ENCODE peak calls at places on chromosomes 6 and 20, in ten cellular contexts. One of them, this sample, is unnamed.

GRCh38 chr20:9117548-9117947 is 48.7 kb downstream of the PLCB4 start:
- DNase-seq in nephron progenitor cell: no peak
- DNase-seq in GM23338: no peak
- DNase-seq in right lobe of liver: no peak
- DNase-seq in HFF-Myc: no peak
- DNase-seq in CD4-positive, alpha-beta T cell: no peak
- DNase-seq in heart right ventricle: no peak
- DNase-seq in fibroblast of mammary gland: no peak
- DNase-seq in IMR-90: no peak
- DNase-seq in mucosa of descending colon: no peak
- DNase-seq in this sample: no peak

GRCh38 chr6:168999392-168999791 is 254.3 kb downstream of the THBS2 start:
- DNase-seq in GM23338: no peak
- DNase-seq in right lobe of liver: no peak
- DNase-seq in heart right ventricle: no peak
- DNase-seq in HFF-Myc: no peak
- DNase-seq in mucosa of descending colon: peak
- DNase-seq in fibroblast of mammary gland: no peak
- DNase-seq in IMR-90: no peak
- DNase-seq in CD4-positive, alpha-beta T cell: no peak
- DNase-seq in nephron progenitor cell: no peak
- DNase-seq in this sample: no peak

GRCh38 chr20:18094191-18094590 is 36.5 kb upstream of the OVOL2 start:
- DNase-seq in nephron progenitor cell: no peak
- DNase-seq in CD4-positive, alpha-beta T cell: no peak
- DNase-seq in IMR-90: no peak
- DNase-seq in GM23338: no peak
- DNase-seq in fibroblast of mammary gland: no peak
- DNase-seq in mucosa of descending colon: no peak
- DNase-seq in right lobe of liver: no peak
- DNase-seq in HFF-Myc: no peak
- DNase-seq in heart right ventricle: no peak
- DNase-seq in this sample: no peak

GRCh38 chr6:27161946-27162603 is 85.4 kb upstream of the PRSS16 start:
- DNase-seq in CD4-positive, alpha-beta T cell: no peak
- DNase-seq in heart right ventricle: no peak
- DNase-seq in GM23338: peak
- DNase-seq in mucosa of descending colon: peak
- DNase-seq in HFF-Myc: peak
- DNase-seq in fibroblast of mammary gland: peak
- DNase-seq in right lobe of liver: no peak
- DNase-seq in nephron progenitor cell: peak
- DNase-seq in IMR-90: peak
- DNase-seq in this sample: no peak

GRCh38 chr6:153231048-153231635 is 100.1 kb upstream of the RGS17 start:
- DNase-seq in CD4-positive, alpha-beta T cell: no peak
- DNase-seq in heart right ventricle: peak
- DNase-seq in right lobe of liver: peak
- DNase-seq in IMR-90: peak
- DNase-seq in HFF-Myc: no peak
- DNase-seq in GM23338: peak
- DNase-seq in mucosa of descending colon: peak
- DNase-seq in nephron progenitor cell: peak
- DNase-seq in fibroblast of mammary gland: peak
- DNase-seq in this sample: no peak

GRCh38 chr20:9756660-9757059 is 82.2 kb downstream of the PAK5 start:
- DNase-seq in mucosa of descending colon: no peak
- DNase-seq in fibroblast of mammary gland: no peak
- DNase-seq in IMR-90: no peak
- DNase-seq in CD4-positive, alpha-beta T cell: no peak
- DNase-seq in right lobe of liver: no peak
- DNase-seq in nephron progenitor cell: no peak
- DNase-seq in HFF-Myc: no peak
- DNase-seq in GM23338: no peak
- DNase-seq in heart right ventricle: no peak
- DNase-seq in this sample: no peak

GRCh38 chr6:129936329-129937165 is 75.4 kb upstream of the TMEM244 start:
- DNase-seq in fibroblast of mammary gland: peak
- DNase-seq in heart right ventricle: peak
- DNase-seq in nephron progenitor cell: peak
- DNase-seq in right lobe of liver: peak
- DNase-seq in CD4-positive, alpha-beta T cell: no peak
- DNase-seq in IMR-90: peak
- DNase-seq in mucosa of descending colon: peak
- DNase-seq in GM23338: peak
- DNase-seq in HFF-Myc: peak
- DNase-seq in this sample: peak

GRCh38 chr20:12289476-12289875 is 371.8 kb downstream of the BTBD3 start:
- DNase-seq in fibroblast of mammary gland: no peak
- DNase-seq in mucosa of descending colon: no peak
- DNase-seq in CD4-positive, alpha-beta T cell: no peak
- DNase-seq in heart right ventricle: no peak
- DNase-seq in nephron progenitor cell: no peak
- DNase-seq in HFF-Myc: no peak
- DNase-seq in GM23338: no peak
- DNase-seq in right lobe of liver: no peak
- DNase-seq in IMR-90: no peak
- DNase-seq in this sample: no peak

DNA sequence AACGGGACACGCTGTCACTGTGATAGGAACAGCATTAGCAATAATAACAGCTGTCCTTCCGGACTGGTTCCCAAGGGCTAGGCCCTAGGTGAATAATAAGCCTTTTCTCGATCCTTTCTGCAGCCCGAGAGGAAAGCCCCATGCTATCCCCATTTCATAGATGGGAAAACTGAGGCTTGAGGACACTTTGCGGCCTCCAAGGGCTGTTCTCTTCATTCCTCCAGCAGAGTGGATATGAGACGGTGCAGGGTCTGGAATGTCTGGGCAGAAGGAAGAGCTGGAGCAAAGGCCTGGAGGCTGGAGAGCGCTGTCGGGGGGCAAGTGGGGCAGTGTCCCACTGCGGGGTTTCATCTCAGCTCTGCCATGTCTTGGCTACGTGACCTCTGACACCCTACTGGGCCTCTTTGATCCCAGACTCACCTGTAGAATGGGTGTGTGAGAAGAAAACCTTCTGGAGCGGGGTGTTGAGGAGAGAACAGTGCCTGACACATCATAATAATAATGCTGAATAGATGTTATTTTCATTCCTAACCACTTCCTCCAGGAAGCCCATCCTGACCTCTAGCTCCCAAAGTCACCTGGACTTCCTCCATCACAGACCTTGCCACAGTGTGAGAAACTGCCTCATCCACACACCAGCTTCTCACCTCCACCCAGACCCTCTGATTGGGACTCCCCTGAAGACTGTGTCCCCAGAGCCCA is 74.8 kb downstream of the CEBPB start:
- DNase-seq in GM23338: no peak
- DNase-seq in CD4-positive, alpha-beta T cell: no peak
- DNase-seq in right lobe of liver: no peak
- DNase-seq in HFF-Myc: no peak
- DNase-seq in heart right ventricle: no peak
- DNase-seq in IMR-90: no peak
- DNase-seq in nephron progenitor cell: no peak
- DNase-seq in mucosa of descending colon: no peak
- DNase-seq in fibroblast of mammary gland: no peak
- DNase-seq in this sample: no peak
- TF ChIP-seq CTCF in GM23338: no peak
- TF ChIP-seq CTCF in CD4-positive, alpha-beta T cell: no peak
- TF ChIP-seq CTCF in right lobe of liver: no peak
- TF ChIP-seq CTCF in HFF-Myc: no peak
- TF ChIP-seq CTCF in heart right ventricle: no peak
- TF ChIP-seq CTCF in IMR-90: no peak
- TF ChIP-seq CTCF in nephron progenitor cell: no peak
- TF ChIP-seq CTCF in mucosa of descending colon: no peak
- TF ChIP-seq CTCF in fibroblast of mammary gland: no peak
- TF ChIP-seq CTCF in this sample: no peak

GRCh38 chr20:1034420-1034799 is 32.3 kb upstream of the RSPO4 start:
- DNase-seq in mucosa of descending colon: no peak
- DNase-seq in CD4-positive, alpha-beta T cell: no peak
- DNase-seq in HFF-Myc: no peak
- DNase-seq in GM23338: no peak
- DNase-seq in nephron progenitor cell: no peak
- DNase-seq in fibroblast of mammary gland: peak
- DNase-seq in heart right ventricle: no peak
- DNase-seq in IMR-90: no peak
- DNase-seq in right lobe of liver: no peak
- DNase-seq in this sample: no peak
- TF ChIP-seq CTCF in mucosa of descending colon: no peak
- TF ChIP-seq CTCF in CD4-positive, alpha-beta T cell: no peak
- TF ChIP-seq CTCF in HFF-Myc: no peak
- TF ChIP-seq CTCF in GM23338: no peak
- TF ChIP-seq CTCF in nephron progenitor cell: no peak
- TF ChIP-seq CTCF in fibroblast of mammary gland: no peak
- TF ChIP-seq CTCF in heart right ventricle: no peak
- TF ChIP-seq CTCF in IMR-90: no peak
- TF ChIP-seq CTCF in right lobe of liver: no peak
- TF ChIP-seq CTCF in this sample: no peak

GRCh38 chr6:2758980-2759379 is 6.2 kb upstream of the WRNIP1 start:
- DNase-seq in nephron progenitor cell: no peak
- DNase-seq in CD4-positive, alpha-beta T cell: no peak
- DNase-seq in fibroblast of mammary gland: no peak
- DNase-seq in right lobe of liver: no peak
- DNase-seq in HFF-Myc: no peak
- DNase-seq in heart right ventricle: no peak
- DNase-seq in IMR-90: no peak
- DNase-seq in GM23338: no peak
- DNase-seq in mucosa of descending colon: no peak
- DNase-seq in this sample: no peak

GRCh38 chr6:2764610-2765165 is 505 bp upstream of the WRNIP1 start:
- DNase-seq in heart right ventricle: no peak
- DNase-seq in CD4-positive, alpha-beta T cell: peak
- DNase-seq in right lobe of liver: peak
- DNase-seq in HFF-Myc: no peak
- DNase-seq in GM23338: peak
- DNase-seq in fibroblast of mammary gland: peak
- DNase-seq in IMR-90: peak
- DNase-seq in nephron progenitor cell: no peak
- DNase-seq in mucosa of descending colon: peak
- DNase-seq in this sample: no peak

GRCh38 chr6:2763876-2764540 is 1.2 kb upstream of the WRNIP1 start:
- DNase-seq in GM23338: peak
- DNase-seq in heart right ventricle: no peak
- DNase-seq in CD4-positive, alpha-beta T cell: no peak
- DNase-seq in HFF-Myc: no peak
- DNase-seq in mucosa of descending colon: peak
- DNase-seq in IMR-90: no peak
- DNase-seq in right lobe of liver: no peak
- DNase-seq in nephron progenitor cell: no peak
- DNase-seq in fibroblast of mammary gland: no peak
- DNase-seq in this sample: no peak

GRCh38 chr6:2763345-2763841 is 1.8 kb upstream of the WRNIP1 start:
- DNase-seq in fibroblast of mammary gland: no peak
- DNase-seq in HFF-Myc: no peak
- DNase-seq in IMR-90: no peak
- DNase-seq in heart right ventricle: no peak
- DNase-seq in right lobe of liver: peak
- DNase-seq in CD4-positive, alpha-beta T cell: no peak
- DNase-seq in GM23338: no peak
- DNase-seq in nephron progenitor cell: no peak
- DNase-seq in mucosa of descending colon: no peak
- DNase-seq in this sample: no peak

DNA sequence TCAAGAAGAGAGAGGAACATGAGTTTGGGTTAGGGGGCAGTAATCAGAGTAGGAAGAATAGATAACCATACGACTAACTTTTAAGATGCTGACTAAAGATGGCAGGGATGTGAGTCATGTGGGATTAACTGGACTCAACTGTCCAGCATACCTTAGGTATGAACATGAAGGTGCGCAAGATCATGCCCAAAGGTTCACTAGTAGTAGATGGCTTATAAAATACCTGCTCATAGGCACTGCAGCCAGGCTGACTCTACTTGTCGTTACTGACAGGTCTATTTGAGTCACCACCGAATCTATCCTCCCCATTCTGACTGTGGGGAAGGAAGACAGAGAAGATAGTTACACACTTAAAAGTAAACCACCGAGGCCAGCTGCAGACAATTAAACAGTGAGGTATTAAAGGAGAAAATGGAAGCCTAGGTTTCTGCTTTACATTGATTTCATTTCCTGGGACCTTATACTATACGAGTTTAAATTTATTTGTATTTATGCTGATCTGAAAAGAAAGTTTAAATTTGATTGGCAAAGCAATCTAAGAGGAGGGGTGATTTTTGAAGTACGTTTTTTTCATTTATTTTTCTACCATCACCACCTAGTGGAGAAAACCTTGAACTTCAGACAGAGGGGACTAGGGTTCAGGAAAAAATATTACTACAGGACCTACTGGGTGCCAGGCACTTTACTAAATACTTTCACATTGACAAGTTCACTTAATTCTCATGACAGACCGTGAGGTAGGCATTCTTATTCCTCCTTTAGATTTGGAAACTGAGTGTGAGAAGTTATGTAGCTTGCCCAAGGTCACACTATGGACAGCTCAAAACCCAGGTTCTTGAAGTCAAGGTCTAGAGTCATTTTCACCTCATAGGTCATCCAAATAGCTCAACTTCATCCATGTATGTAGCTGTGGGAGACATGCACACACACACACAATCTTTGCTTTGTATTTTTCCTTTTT is 4.0 kb upstream of the WRNIP1 start:
- DNase-seq in fibroblast of mammary gland: no peak
- DNase-seq in IMR-90: no peak
- DNase-seq in CD4-positive, alpha-beta T cell: no peak
- DNase-seq in heart right ventricle: no peak
- DNase-seq in mucosa of descending colon: no peak
- DNase-seq in nephron progenitor cell: no peak
- DNase-seq in HFF-Myc: no peak
- DNase-seq in GM23338: peak
- DNase-seq in right lobe of liver: no peak
- DNase-seq in this sample: no peak
- TF ChIP-seq CTCF in fibroblast of mammary gland: peak
- TF ChIP-seq CTCF in IMR-90: peak
- TF ChIP-seq CTCF in CD4-positive, alpha-beta T cell: peak
- TF ChIP-seq CTCF in heart right ventricle: no peak
- TF ChIP-seq CTCF in mucosa of descending colon: peak
- TF ChIP-seq CTCF in nephron progenitor cell: peak
- TF ChIP-seq CTCF in HFF-Myc: peak
- TF ChIP-seq CTCF in GM23338: peak
- TF ChIP-seq CTCF in right lobe of liver: peak
- TF ChIP-seq CTCF in this sample: no peak

DNA sequence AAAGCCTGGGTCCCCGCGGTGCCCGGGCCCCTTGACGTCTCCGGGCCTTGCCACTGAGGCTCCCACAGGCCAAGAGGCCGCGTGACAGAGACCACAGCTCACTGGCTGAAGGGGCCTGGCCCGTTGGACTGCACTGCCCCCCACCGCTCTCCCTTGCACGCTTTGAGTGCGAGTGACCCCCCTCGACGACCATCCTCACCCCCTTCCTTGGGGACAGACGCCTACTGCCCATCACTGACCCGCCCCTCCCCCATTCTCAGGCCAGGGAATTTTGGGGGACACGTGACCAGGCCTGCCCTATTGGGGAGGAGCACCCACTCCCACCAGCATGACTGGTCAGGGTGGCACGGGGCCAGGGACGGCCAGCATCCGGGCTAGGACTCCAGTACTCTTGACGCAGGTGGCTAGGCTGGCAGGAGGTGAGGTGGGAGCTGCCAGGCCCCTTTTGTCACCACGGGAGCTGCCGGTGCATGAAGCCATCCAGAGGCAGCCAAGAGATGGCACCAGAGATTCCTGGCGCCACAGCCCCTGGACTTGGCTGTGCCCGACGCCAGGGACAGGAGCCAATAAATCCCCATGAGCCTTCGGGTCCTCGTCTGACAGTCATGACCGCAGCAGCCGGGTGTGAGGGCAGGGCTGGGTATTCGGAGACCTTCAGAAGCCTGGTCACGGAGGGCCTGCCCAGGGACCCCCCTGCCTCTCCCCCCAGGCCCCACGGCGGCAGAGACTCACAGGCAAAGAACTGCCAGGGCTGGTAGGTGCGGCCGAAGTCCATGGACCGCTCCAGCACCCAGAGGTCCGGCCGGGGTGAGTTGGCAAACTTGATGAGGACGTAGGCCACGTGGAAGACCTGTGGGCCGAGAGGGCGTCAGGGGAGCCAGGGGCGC is 14.5 kb downstream of the LAMA5 start:
- DNase-seq in right lobe of liver: peak
- DNase-seq in heart right ventricle: peak
- DNase-seq in GM23338: no peak
- DNase-seq in nephron progenitor cell: no peak
- DNase-seq in mucosa of descending colon: no peak
- DNase-seq in IMR-90: no peak
- DNase-seq in HFF-Myc: no peak
- DNase-seq in CD4-positive, alpha-beta T cell: no peak
- DNase-seq in fibroblast of mammary gland: peak
- DNase-seq in this sample: no peak
- TF ChIP-seq CTCF in right lobe of liver: peak
- TF ChIP-seq CTCF in heart right ventricle: peak
- TF ChIP-seq CTCF in GM23338: no peak
- TF ChIP-seq CTCF in nephron progenitor cell: no peak
- TF ChIP-seq CTCF in mucosa of descending colon: no peak
- TF ChIP-seq CTCF in IMR-90: no peak
- TF ChIP-seq CTCF in HFF-Myc: no peak
- TF ChIP-seq CTCF in CD4-positive, alpha-beta T cell: no peak
- TF ChIP-seq CTCF in fibroblast of mammary gland: no peak
- TF ChIP-seq CTCF in this sample: no peak

This sample was measured in AG09319.